ENCODE peak calls at places on chromosome 15, in four cellular contexts. E, K, Q and P are unnamed samples.
A peak's percentile ranks its signal among the peaks of the same experiment; 100 is the strongest.

GRCh38 chr15:34280193-34280592 is 55.4 kb downstream of the EMC4 start:
- DNase-seq in Q (no peak), E (no peak), K (no peak), P (no peak)

GRCh38 chr15:82621970-82622369 is 25.2 kb downstream of the CPEB1 start:
- DNase-seq in Q (no peak), K (no peak), E (no peak), P (no peak)

GRCh38 chr15:57149196-57149595 is 227.1 kb upstream of the CGNL1 start:
- DNase-seq in K (no peak), Q (no peak), E (no peak), P (no peak)

GRCh38 chr15:74040115-74040850 is 42.1 kb downstream of the GOLGA6A start:
- DNase-seq in E (no peak), K (peak; percentile 48), Q (no peak), P (peak; percentile 78)

GRCh38 chr15:37773111-37773860 is 161.2 kb upstream of the TMCO5A start:
- DNase-seq in Q (no peak), K (no peak), E (no peak), P (peak; percentile 3)

GRCh38 chr15:55194246-55194645 is 2.5 kb downstream of the RSL24D1 start:
- DNase-seq in E (no peak), Q (no peak), K (no peak), P (no peak)

GRCh38 chr15:50146661-50147060 is 27.6 kb upstream of the ATP8B4 start:
- DNase-seq in E (no peak), Q (no peak), K (no peak), P (no peak)

GRCh38 chr15:57747206-57747605 is 40.7 kb downstream of the POLR2M start:
- DNase-seq in Q (no peak), K (peak; percentile 14), E (no peak), P (no peak)

GRCh38 chr15:62958528-62958927 is 84.0 kb upstream of the TPM1 start:
- DNase-seq in Q (no peak), K (no peak), E (no peak), P (no peak)

GRCh38 chr15:48631191-48631770 is 14.2 kb downstream of the FBN1 start:
- DNase-seq in Q (no peak), E (no peak), K (no peak), P (no peak)

GRCh38 chr15:73601449-73602425 is 31.5 kb downstream of the NPTN start:
- DNase-seq in E (no peak), K (peak; percentile 44), Q (no peak), P (no peak)

GRCh38 chr15:57432141-57432701 is 55.9 kb downstream of the CGNL1 start:
- DNase-seq in K (no peak), E (no peak), Q (no peak), P (no peak)

GRCh38 chr15:85399627-85400026 is 19.2 kb downstream of the AKAP13 start:
- DNase-seq in E (no peak), K (no peak), Q (no peak), P (no peak)

GRCh38 chr15:92328207-92328606 is 65.5 kb upstream of the ST8SIA2 start:
- DNase-seq in K (no peak), E (no peak), Q (no peak), P (no peak)

GRCh38 chr15:50275091-50275490 is 9.6 kb upstream of the HDC start:
- DNase-seq in E (no peak), Q (no peak), K (no peak), P (no peak)

GRCh38 chr15:80970658-80971057 is 19.0 kb downstream of the MESD start:
- DNase-seq in Q (no peak), K (no peak), E (no peak), P (no peak)

GRCh38 chr15:89101302-89102191 is 13.3 kb downstream of the ABHD2 start:
- DNase-seq in K (peak; percentile 60), E (peak; percentile 89), Q (no peak), P (peak; percentile 45)

GRCh38 chr15:48221885-48222284 is 15.8 kb downstream of the SLC12A1 start:
- DNase-seq in Q (no peak), K (no peak), E (no peak), P (no peak)

GRCh38 chr15:33279613-33280205 is 31.1 kb upstream of the RYR3 start:
- DNase-seq in K (no peak), Q (no peak), E (no peak), P (peak; percentile 19)

GRCh38 chr15:83753872-83754493 is 100.1 kb downstream of the ADAMTSL3 start:
- DNase-seq in Q (no peak), E (no peak), K (no peak), P (no peak)

GRCh38 chr15:25670025-25670554 is 193.0 kb downstream of the ATP10A start:
- DNase-seq in Q (no peak), K (peak; percentile 21), E (no peak), P (no peak)

GRCh38 chr15:89665449-89666146 is 10.3 kb upstream of the KIF7 start:
- DNase-seq in Q (peak; percentile 84), E (peak; percentile 91), K (peak; percentile 63), P (no peak)

GRCh38 chr15:55799287-55800212 is 56.6 kb upstream of the PRTG start:
- DNase-seq in K (peak; percentile 8), E (no peak), Q (no peak), P (peak; percentile 19)

GRCh38 chr15:90021108-90021507 is 20.0 kb downstream of the ZNF710 start:
- DNase-seq in E (peak; percentile 69), K (peak; percentile 17), Q (no peak), P (no peak)

GRCh38 chr15:70632981-70633380 is 130.4 kb downstream of the UACA start:
- DNase-seq in Q (no peak), E (no peak), K (no peak), P (no peak)

GRCh38 chr15:31327674-31328424 is 1.2 kb downstream of the KLF13 start:
- DNase-seq in E (peak; percentile 94), Q (peak; percentile 96), K (peak; percentile 82), P (peak; percentile 54)

GRCh38 chr15:91202510-91202909 is 102.5 kb downstream of the SV2B start:
- DNase-seq in E (no peak), K (no peak), Q (no peak), P (no peak)
- TF ChIP-seq POLR2A in E (no peak), K (no peak), Q (no peak), P (no peak)

DNA sequence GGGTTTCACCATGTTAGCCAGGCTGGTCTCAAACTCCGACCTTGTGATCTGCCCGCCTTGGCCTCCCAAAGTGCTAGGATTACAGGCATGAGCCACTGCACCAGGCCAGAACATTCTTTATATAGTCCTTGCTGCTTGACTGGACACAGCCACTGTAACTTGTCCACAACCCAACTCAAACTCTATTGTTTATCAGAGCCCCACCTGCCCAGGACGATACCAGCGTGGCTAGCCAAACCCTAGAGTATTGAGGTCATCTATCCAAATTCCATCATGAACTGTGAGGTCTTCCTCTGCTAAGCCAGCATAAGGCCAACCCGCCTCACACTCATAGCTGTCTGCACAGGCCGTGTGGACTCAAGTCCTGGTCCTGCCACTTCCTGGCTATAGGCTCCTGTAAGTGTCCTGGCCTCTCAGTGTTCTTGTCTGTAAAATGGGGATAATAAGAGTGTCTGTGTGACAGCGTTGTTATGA is 63.9 kb downstream of the DAPK2 start:
- DNase-seq in E (peak; percentile 42), K (peak; percentile 2), Q (peak; percentile 25), P (no peak)
- TF ChIP-seq POLR2A in E (no peak), K (no peak), Q (no peak), P (no peak)

GRCh38 chr15:28961391-28961790 is 75.6 kb downstream of the APBA2 start:
- DNase-seq in E (peak; percentile 73), K (no peak), Q (peak; percentile 43), P (no peak)
- TF ChIP-seq POLR2A in E (no peak), K (no peak), Q (no peak), P (no peak)

DNA sequence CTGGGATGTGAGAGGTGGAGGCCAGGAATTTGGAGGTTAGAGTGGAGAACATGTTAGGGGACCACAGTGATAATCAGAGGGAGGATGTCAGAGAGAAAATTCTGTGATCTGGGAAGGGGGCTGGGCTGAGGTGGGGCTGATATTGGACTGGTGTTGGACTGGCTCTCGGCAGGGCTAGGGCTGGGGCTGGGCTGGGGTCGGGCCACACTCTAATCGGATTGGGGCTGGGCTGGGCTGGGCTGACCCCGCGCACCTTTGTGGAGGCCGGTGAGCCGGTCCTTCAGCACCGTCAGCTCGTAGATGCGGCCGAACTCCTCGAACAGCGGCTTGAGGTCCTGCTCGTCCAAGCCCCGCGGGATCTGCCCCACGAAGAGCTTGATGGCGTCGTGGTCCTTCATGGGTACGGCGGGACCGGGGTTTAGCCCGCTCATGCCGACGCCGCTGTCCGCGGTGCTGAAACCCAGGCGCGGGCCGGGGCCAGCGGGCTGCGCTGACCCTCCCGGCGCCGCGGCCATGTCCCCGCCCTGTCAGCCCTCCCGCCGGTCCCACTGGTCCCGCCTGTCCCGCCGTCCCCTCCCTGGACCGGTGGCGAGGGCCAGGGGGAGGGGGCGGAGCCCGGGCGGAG is 485 bp downstream of the CELF6 start:
- DNase-seq in Q (peak; percentile 91), K (peak; percentile 58), E (peak; percentile 89), P (no peak)
- TF ChIP-seq POLR2A in Q (no peak), K (no peak), E (no peak), P (no peak)

GRCh38 chr15:101090460-101090853 is 161.4 kb downstream of the CHSY1 start:
- DNase-seq in Q (no peak), E (no peak), K (no peak), P (no peak)

GRCh38 chr15:101089579-101090459 is 162.0 kb downstream of the CHSY1 start:
- DNase-seq in K (no peak), Q (no peak), E (no peak), P (no peak)

GRCh38 chr15:101092186-101092866 is 159.5 kb downstream of the CHSY1 start:
- DNase-seq in E (no peak), Q (no peak), K (no peak), P (no peak)

GRCh38 chr15:101092867-101093202 is 159.0 kb downstream of the CHSY1 start:
- DNase-seq in E (no peak), Q (no peak), K (no peak), P (no peak)

GRCh38 chr15:101091080-101092017 is 160.5 kb downstream of the CHSY1 start:
- DNase-seq in K (no peak), Q (no peak), E (no peak), P (peak; percentile 45)
- TF ChIP-seq POLR2A in K (no peak), Q (no peak), E (no peak), P (no peak)

DNA sequence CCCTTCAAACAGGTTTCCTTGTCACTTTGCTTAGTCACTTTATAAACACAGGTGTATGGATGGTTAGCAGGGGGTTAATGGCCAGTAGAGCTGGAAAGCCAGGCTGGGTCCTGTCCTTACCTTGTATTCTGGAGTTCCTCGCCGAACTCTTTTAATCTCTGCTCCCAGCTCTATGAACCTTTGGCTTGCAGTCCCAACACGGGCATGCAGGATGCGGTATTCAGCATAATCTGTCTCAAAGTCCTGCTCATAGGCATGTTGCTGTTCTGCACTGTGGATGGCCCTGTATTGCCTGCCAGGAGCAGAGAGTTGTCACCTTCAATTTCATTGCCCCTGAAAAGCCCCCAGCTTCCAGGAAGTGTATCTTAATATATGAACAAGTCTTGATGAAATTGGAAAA is 2.7 kb downstream of the ELL3 start:
- DNase-seq in Q (no peak), E (no peak), K (no peak), P (no peak)
- TF ChIP-seq POLR2A in Q (no peak), E (no peak), K (no peak), P (no peak)

GRCh38 chr15:77543159-77543882 is 89.4 kb downstream of the LINGO1 start:
- DNase-seq in K (peak; percentile 87), E (peak; percentile 96), Q (peak; percentile 95), P (peak; percentile 83)
- TF ChIP-seq POLR2A in K (no peak), E (no peak), Q (no peak), P (peak; percentile 40)